ENCODE peak calls at places on chromosomes 2 and 18, in four cellular contexts. E, A, R and W are unnamed samples.

GRCh38 chr2:75180476-75180875 is 18.8 kb downstream of the TACR1 start:
- DNase-seq in E (no peak), A (no peak), R (no peak), W (no peak)

GRCh38 chr2:239882335-239882734 is 142.8 kb downstream of the NDUFA10 start:
- DNase-seq in E (peak; percentile 17), A (peak; percentile 67), R (no peak), W (peak; percentile 36)

GRCh38 chr2:223414646-223415045 is 187.5 kb downstream of the SCG2 start:
- DNase-seq in E (peak; percentile 62), A (no peak), R (peak; percentile 67), W (no peak)

GRCh38 chr2:134420256-134420655 is 166.4 kb downstream of the MGAT5 start:
- DNase-seq in E (no peak), A (no peak), R (no peak), W (no peak)

GRCh38 chr2:30338475-30338874 is 107.1 kb downstream of the LBH start:
- DNase-seq in E (no peak), A (no peak), R (no peak), W (no peak)

GRCh38 chr18:8375269-8375668 is 234.0 kb upstream of the RAB12 start:
- DNase-seq in E (no peak), A (no peak), R (no peak), W (no peak)

GRCh38 chr2:227183657-227184367 is 19.4 kb downstream of the COL4A3 start:
- DNase-seq in E (no peak), A (no peak), R (no peak), W (no peak)

GRCh38 chr18:36809590-36810381 is 19.0 kb downstream of the TPGS2 start:
- DNase-seq in E (peak; percentile 76), A (peak; percentile 73), R (peak; percentile 49), W (no peak)

GRCh38 chr2:190636362-190636761 is 12.5 kb upstream of the NAB1 start:
- DNase-seq in E (peak; percentile 91), A (peak; percentile 83), R (peak; percentile 44), W (no peak)

GRCh38 chr18:43934322-43935050 is 657.2 kb upstream of the SYT4 start:
- DNase-seq in E (no peak), A (no peak), R (no peak), W (no peak)

GRCh38 chr2:16506366-16506765 is 159.3 kb downstream of the CYRIA start:
- DNase-seq in E (no peak), A (no peak), R (no peak), W (no peak)

GRCh38 chr2:221972813-221973478 is 325.9 kb downstream of the PAX3 start:
- DNase-seq in E (no peak), A (no peak), R (no peak), W (no peak)